ENCODE peak calls at places on chromosome 7, in ten cellular contexts. Y is cardiac muscle cell; Q is upper lobe of right lung; L is PC-9; C is kidney; I is tibial artery; T is CD8-positive, alpha-beta T cell; F is ovary; N is heart left ventricle; E is mucosa of descending colon. P is an unnamed sample.

GRCh38 chr7:145339319-145339718 is 503.5 kb upstream of the TPK1 start:
- DNase-seq in C (no peak), I (no peak), Q (no peak), F (no peak), L (no peak), N (no peak), Y (no peak), E (no peak), T (no peak), P (no peak)

GRCh38 chr7:43141091-43141490 is 28.6 kb downstream of the HECW1 start:
- DNase-seq in C (no peak), N (no peak), F (no peak), I (no peak), Y (no peak), L (no peak), E (no peak), T (no peak), Q (no peak), P (no peak)

GRCh38 chr7:139457153-139457946 is 26.1 kb downstream of the KLRG2 start:
- DNase-seq in C (peak; percentile 54), F (no peak), N (no peak), E (no peak), L (no peak), T (no peak), Q (no peak), Y (no peak), I (no peak), P (no peak)

GRCh38 chr7:116354546-116355422 is 144.4 kb downstream of the TES start:
- DNase-seq in Y (peak; percentile 62), L (peak; percentile 100), T (no peak), C (peak; percentile 75), E (peak; percentile 18), Q (peak; percentile 62), N (peak; percentile 83), I (peak; percentile 70), F (peak; percentile 74), P (peak; percentile 67)

GRCh38 chr7:81845628-81846259 is 75.9 kb upstream of the HGF start:
- DNase-seq in E (no peak), L (no peak), Q (no peak), C (no peak), F (no peak), T (no peak), I (no peak), N (no peak), Y (no peak), P (no peak)

GRCh38 chr7:50781371-50781770 is 1.3 kb downstream of the GRB10 start:
- DNase-seq in F (no peak), Y (no peak), C (no peak), E (no peak), Q (no peak), L (no peak), N (no peak), I (no peak), T (no peak), P (no peak)

GRCh38 chr7:50962962-50963374 is 180.3 kb upstream of the GRB10 start:
- DNase-seq in Q (peak; percentile 81), C (peak; percentile 88), L (peak; percentile 95), T (no peak), E (peak; percentile 94), F (peak; percentile 21), I (peak; percentile 43), N (peak; percentile 88), Y (no peak), P (peak; percentile 58)

GRCh38 chr7:25025218-25025671 is 45.3 kb upstream of the OSBPL3 start:
- DNase-seq in C (no peak), F (no peak), T (no peak), Y (peak; percentile 33), E (no peak), I (no peak), L (peak; percentile 93), N (no peak), Q (no peak), P (no peak)

DNA sequence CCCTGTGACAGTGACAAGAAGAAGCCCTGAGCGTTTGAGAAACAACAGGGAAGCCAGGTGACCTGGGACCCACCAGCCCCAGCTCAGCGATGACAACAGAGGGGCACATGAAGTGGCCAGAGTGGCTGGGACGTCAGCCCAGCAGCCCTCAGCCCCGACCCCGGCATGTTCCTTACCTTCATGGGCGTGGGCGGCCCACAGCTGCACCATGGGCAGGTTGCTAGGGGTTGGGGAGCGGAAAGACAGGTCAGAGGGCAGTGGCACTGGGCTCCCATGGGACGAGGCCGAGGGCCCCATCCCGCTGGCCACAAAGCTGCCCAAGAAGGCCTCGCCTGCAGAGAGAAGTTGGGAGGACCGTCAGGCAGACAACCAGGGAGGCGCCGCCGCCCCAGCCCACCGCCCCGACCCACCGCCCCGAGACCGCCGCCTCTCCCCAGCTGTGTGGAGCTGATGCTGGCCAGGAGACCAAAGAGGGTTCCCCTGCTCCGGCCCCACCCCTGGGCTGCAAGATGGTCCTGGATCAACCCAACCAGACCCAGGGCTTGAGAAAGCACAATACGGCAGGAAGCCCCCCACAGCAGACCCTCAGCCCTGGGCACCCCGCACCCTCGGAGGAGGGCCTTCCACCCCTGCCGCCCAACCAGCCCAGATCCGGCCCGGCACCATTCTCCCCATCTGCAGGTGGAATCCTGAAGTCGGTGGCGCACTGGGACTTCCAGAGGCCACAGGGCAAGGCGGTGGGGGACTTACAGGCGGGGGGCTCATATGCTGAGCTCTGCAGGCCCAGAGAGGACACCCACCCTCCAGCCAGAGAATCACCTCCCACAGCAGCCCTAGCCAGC is 29.1 kb downstream of the TNRC18 start:
- DNase-seq in N (no peak), E (no peak), I (no peak), Q (no peak), C (no peak), T (no peak), L (no peak), Y (no peak), F (no peak), P (no peak)
- H3K4me1 ChIP-seq in N (no peaks in the 10 kb centered on the region), E (peaks cover 18% of the 10 kb centered on the region), I (peaks cover 59% of the 10 kb centered on the region), Q (peaks cover 29% of the 10 kb centered on the region), C (no peaks in the 10 kb centered on the region), T (peaks cover 31% of the 10 kb centered on the region), L (peaks cover 18% of the 10 kb centered on the region), Y (no peaks in the 10 kb centered on the region), F (peaks cover 9% of the 10 kb centered on the region), P (no peaks in the 10 kb centered on the region)

DNA sequence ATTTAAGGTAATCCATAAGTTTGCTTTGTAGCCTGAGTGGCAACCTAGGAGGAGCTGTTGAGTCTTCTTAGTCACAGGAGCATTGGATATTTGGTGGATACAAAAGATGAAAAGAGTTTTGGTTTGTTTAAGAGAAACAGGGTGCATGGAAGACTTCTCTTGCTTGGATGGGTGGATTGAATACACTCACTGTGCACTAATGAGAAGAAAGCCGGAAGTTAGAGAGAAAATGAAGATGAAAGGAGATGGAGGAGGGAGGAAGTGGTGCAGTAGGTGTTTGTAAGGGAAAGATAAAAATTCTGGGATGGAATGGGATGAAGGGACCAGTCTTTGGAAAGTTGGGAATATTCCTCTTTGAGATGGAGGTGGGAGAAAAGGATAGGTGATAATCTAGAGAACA is 7.7 kb downstream of the MDFIC start:
- DNase-seq in F (no peak), Q (no peak), N (no peak), Y (no peak), E (no peak), C (no peak), T (no peak), L (no peak), I (no peak), P (no peak)
- TF ChIP-seq CTCF in F (no peak), Q (no peak), N (no peak), Y (peak; percentile 11), E (no peak), C (no peak), T (no peak), L (no peak), I (no peak), P (no peak)

GRCh38 chr7:29247962-29248236 is 53.3 kb downstream of the CHN2 start:
- DNase-seq in I (no peak), L (no peak), E (no peak), C (no peak), Y (no peak), N (no peak), T (no peak), Q (no peak), F (no peak), P (no peak)

GRCh38 chr7:29247232-29247961 is 52.8 kb downstream of the CHN2 start:
- DNase-seq in E (no peak), C (no peak), Q (no peak), I (no peak), T (no peak), N (no peak), L (no peak), Y (no peak), F (no peak), P (peak; percentile 49)

GRCh38 chr7:29248713-29249382 is 54.3 kb downstream of the CHN2 start:
- DNase-seq in Y (no peak), N (no peak), E (no peak), L (no peak), F (no peak), Q (no peak), I (no peak), T (no peak), C (no peak), P (no peak)

GRCh38 chr7:29239638-29240037 is 45.1 kb downstream of the CHN2 start:
- DNase-seq in C (no peak), Y (no peak), E (peak; percentile 23), T (no peak), L (no peak), Q (no peak), I (no peak), N (no peak), F (no peak), P (no peak)

DNA sequence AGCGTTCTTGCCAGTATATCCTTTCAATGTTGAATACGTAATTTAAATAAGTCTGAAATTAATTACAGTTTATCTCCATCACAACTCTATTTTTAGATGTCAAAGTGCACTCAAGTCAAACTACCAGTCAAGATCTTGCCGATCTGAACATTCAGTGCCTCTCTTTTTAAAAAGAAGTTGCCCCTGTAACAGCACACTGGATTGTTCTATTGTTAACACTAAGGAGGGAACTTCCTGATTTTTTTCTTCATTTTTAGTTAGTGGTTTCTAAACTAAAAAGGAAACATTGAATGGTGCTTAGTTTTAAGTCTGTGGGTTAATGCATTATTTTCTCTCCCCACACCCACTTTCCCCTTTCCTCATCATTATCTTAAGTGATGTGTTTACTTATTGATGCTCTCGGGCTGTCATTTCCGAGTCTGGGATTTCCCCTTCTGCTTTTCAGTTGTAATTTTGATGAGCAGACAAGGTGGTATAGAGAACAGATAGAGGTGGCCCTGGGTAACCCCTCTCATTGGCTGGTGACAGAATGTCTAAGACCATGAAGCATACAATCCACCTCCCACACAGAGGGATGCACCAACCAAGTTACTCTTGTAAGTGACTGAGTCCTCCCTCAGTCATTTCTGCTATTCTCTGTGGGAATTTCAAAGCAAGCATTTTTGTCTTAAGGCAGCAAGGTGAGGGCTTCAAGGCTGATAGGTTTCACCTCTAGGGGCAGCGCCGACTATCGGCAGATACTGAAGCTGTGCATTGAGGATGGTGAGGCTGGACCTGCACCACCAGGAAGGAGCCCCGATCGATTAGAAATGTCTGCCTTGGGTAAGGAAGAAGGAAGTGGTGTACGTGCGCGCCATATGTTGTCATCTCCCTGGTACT is 49.4 kb downstream of the CHN2 start:
- DNase-seq in T (peak; percentile 43), I (no peak), C (no peak), Q (no peak), Y (no peak), E (no peak), F (no peak), N (no peak), L (no peak), P (no peak)
- H3K4me1 ChIP-seq in T (no peaks in the 10 kb centered on the region), I (no peaks in the 10 kb centered on the region), C (peaks cover 11% of the 10 kb centered on the region), Q (no peaks in the 10 kb centered on the region), Y (no peaks in the 10 kb centered on the region), E (no peaks in the 10 kb centered on the region), F (peaks cover 6% of the 10 kb centered on the region), N (peaks cover 14% of the 10 kb centered on the region), L (no peaks in the 10 kb centered on the region), P (peaks cover 13% of the 10 kb centered on the region)

DNA sequence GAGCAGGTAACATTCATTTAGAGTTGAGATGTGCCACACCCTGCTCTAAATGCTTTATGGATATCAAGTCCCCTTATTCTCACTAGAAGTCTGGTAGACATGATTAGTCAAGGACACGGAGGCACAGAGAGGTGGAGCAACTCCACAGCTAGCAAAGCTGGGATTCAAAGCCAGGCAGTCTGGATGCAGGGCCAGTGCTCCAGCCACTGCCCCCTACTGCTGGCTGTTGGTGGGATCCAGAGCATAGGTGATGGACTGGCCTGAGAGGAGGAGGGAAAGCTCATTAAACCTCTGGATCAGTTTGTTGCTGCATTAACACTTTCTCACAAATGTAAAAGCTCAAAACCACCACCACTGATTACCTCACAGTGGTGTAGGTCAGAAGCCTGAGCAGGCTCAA is 22.6 kb upstream of the KBTBD2 start:
- DNase-seq in F (no peak), Q (no peak), E (no peak), L (no peak), C (no peak), Y (no peak), T (no peak), I (no peak), N (no peak), P (no peak)
- TF ChIP-seq CTCF in F (no peak), Q (no peak), E (no peak), L (no peak), C (no peak), Y (peak; percentile 22), T (no peak), I (no peak), N (no peak), P (no peak)